ENCODE peak calls at places on chromosomes 6 and 20, in eight cellular contexts. N is HCT116, C is GM13976, D is vagina, J is BJ, H is neural crest cell, P is HFFc6, G is cardiac muscle cell. S is an unnamed sample.

GRCh38 chr6:117615981-117616961 is 14.0 kb upstream of the GOPC start:
- DNase-seq in C (no peak), G (peak; percentile 31), N (no peak), J (no peak), D (no peak), P (no peak), H (no peak), S (no peak)

GRCh38 chr6:63663147-63663877 is 27.7 kb downstream of the PHF3 start:
- DNase-seq in G (peak; percentile 79), C (no peak), H (no peak), P (peak; percentile 73), D (no peak), N (no peak), J (peak; percentile 19), S (no peak)

GRCh38 chr6:22362361-22362760 is 65.5 kb upstream of the PRL start:
- DNase-seq in J (no peak), P (no peak), C (no peak), N (no peak), D (no peak), H (no peak), G (no peak), S (no peak)

GRCh38 chr20:35888659-35889058 is 65.6 kb downstream of the SCAND1 start:
- DNase-seq in C (no peak), P (no peak), N (no peak), H (no peak), G (no peak), D (no peak), J (no peak), S (no peak)

GRCh38 chr6:44166116-44166515 is 7.5 kb downstream of the CAPN11 start:
- DNase-seq in G (no peak), J (no peak), H (no peak), C (no peak), D (no peak), N (no peak), P (no peak), S (no peak)

GRCh38 chr20:23200413-23200812 is 114.3 kb upstream of the CD93 start:
- DNase-seq in P (no peak), G (no peak), N (no peak), C (no peak), H (no peak), J (no peak), D (no peak), S (no peak)

GRCh38 chr6:96032646-96033045 is 16.9 kb downstream of the FUT9 start:
- DNase-seq in D (no peak), C (no peak), N (no peak), P (no peak), J (no peak), H (no peak), G (no peak), S (no peak)

GRCh38 chr6:15588966-15589634 is 73.7 kb downstream of the DTNBP1 start:
- DNase-seq in J (peak; percentile 42), C (no peak), D (no peak), P (peak; percentile 52), G (peak; percentile 31), N (no peak), H (no peak), S (no peak)

GRCh38 chr20:19808498-19808897 is 50.4 kb downstream of the RIN2 start:
- DNase-seq in C (no peak), P (no peak), J (no peak), G (no peak), H (no peak), N (no peak), D (no peak), S (no peak)

GRCh38 chr6:21666788-21667681 is 73.5 kb downstream of the SOX4 start:
- DNase-seq in D (no peak), N (no peak), J (no peak), P (no peak), H (peak; percentile 12), G (peak; percentile 16), C (no peak), S (no peak)

GRCh38 chr20:51217347-51218045 is 194.6 kb upstream of the KCNG1 start:
- DNase-seq in J (no peak), P (no peak), D (no peak), N (no peak), C (no peak), H (no peak), G (no peak), S (no peak)

GRCh38 chr6:34274129-34274528 is 25.3 kb upstream of the SMIM29 start:
- DNase-seq in H (no peak), P (no peak), D (no peak), G (no peak), C (no peak), N (no peak), J (no peak), S (no peak)
- TF ChIP-seq CTCF in H (no peak), P (no peak), D (no peak), G (no peak), C (no peak), N (no peak), J (no peak), S (no peak)

GRCh38 chr6:45222380-45222779 is 105.8 kb upstream of the RUNX2 start:
- DNase-seq in J (no peak), D (no peak), G (peak; percentile 46), P (no peak), C (no peak), H (no peak), N (no peak), S (no peak)

GRCh38 chr6:45231660-45232059 is 96.5 kb upstream of the RUNX2 start:
- DNase-seq in D (no peak), G (no peak), H (no peak), N (no peak), P (no peak), C (no peak), J (no peak), S (no peak)

GRCh38 chr6:45229416-45229815 is 98.7 kb upstream of the RUNX2 start:
- DNase-seq in N (no peak), G (no peak), D (no peak), P (no peak), J (no peak), H (no peak), C (no peak), S (no peak)

GRCh38 chr6:45226081-45226480 is 102.0 kb upstream of the RUNX2 start:
- DNase-seq in J (no peak), H (no peak), N (no peak), C (no peak), G (no peak), D (no peak), P (no peak), S (no peak)
- TF ChIP-seq CTCF in J (no peak), H (peak; percentile 33), N (no peak), C (no peak), G (peak; percentile 11), D (no peak), P (peak; percentile 58), S (no peak)

GRCh38 chr20:50191566-50192363 is 1.1 kb downstream of the CEBPB start:
- DNase-seq in G (peak; percentile 59), D (no peak), N (no peak), P (peak; percentile 24), J (no peak), C (peak; percentile 76), H (peak; percentile 63), S (peak; percentile 64)
- TF ChIP-seq CTCF in G (peak; percentile 20), D (peak; percentile 17), N (no peak), P (peak; percentile 72), J (peak; percentile 27), C (peak; percentile 31), H (peak; percentile 72), S (peak; percentile 36)

DNA sequence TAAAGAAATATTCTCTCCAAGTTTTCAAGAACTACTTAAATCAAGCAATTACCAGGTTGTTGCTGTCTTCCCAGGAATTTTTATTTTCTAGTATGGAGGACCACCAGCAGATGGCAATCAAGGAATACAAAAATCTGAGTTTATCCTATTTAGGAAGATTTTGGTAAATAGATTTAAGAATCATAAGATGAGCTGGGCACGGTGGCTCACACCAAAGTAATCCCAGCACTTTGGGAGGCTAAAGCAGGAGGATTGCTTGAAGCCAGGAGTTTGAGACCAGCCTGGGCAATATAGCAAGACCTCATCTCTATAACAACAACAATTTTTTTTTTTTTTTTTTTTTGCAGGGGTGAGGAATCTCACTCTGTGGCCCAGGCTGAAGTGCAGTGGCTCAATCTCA is 19.3 kb upstream of the SEC63 start:
- DNase-seq in P (peak; percentile 44), C (no peak), N (no peak), G (peak; percentile 58), J (no peak), H (peak; percentile 10), D (no peak), S (no peak)
- TF ChIP-seq CTCF in P (peak; percentile 77), C (peak; percentile 6), N (peak; percentile 52), G (peak; percentile 52), J (peak; percentile 44), H (peak; percentile 68), D (peak; percentile 24), S (no peak)

GRCh38 chr6:132205946-132206345 is 195.3 kb downstream of the MOXD1 start:
- DNase-seq in J (no peak), D (no peak), G (no peak), C (no peak), N (no peak), H (no peak), P (no peak), S (no peak)
- TF ChIP-seq CTCF in J (no peak), D (no peak), G (no peak), C (no peak), N (no peak), H (no peak), P (no peak), S (no peak)

GRCh38 chr6:75124085-75124484 is 81.8 kb downstream of the COL12A1 start:
- DNase-seq in N (no peak), P (no peak), J (no peak), H (no peak), G (no peak), C (no peak), D (no peak), S (no peak)
- TF ChIP-seq CTCF in N (no peak), P (peak; percentile 24), J (peak; percentile 13), H (no peak), G (no peak), C (no peak), D (no peak), S (no peak)